ENCODE peak calls at places on chromosome 6, in six cellular contexts. G, P, I, H, Z and E are unnamed samples.

GRCh38 chr6:126016591-126016990 is 30.3 kb downstream of the TRMT11 start:
- DNase-seq in G (no peak), P (no peak), I (no peak), H (no peak), Z (no peak), E (no peak)

GRCh38 chr6:30914854-30915590 is 984 bp downstream of the VARS2 start:
- DNase-seq in G (no peak), P (no peak), I (no peak), H (no peak), Z (no peak), E (no peak)

GRCh38 chr6:11497881-11498280 is 39.7 kb upstream of the TMEM170B start:
- DNase-seq in G (no peak), P (no peak), I (no peak), H (no peak), Z (no peak), E (no peak)

GRCh38 chr6:121884621-121885020 is 449.2 kb downstream of the GJA1 start:
- DNase-seq in G (no peak), P (no peak), I (no peak), H (peak; percentile 36), Z (no peak), E (no peak)

GRCh38 chr6:16105874-16106273 is 23.0 kb upstream of the MYLIP start:
- DNase-seq in G (no peak), P (no peak), I (no peak), H (peak; percentile 66), Z (no peak), E (no peak)

GRCh38 chr6:20565291-20565690 is 31.0 kb downstream of the CDKAL1 start:
- DNase-seq in G (no peak), P (no peak), I (no peak), H (no peak), Z (no peak), E (no peak)

GRCh38 chr6:24883618-24884017 is 52.1 kb downstream of the RIPOR2 start:
- DNase-seq in G (peak; percentile 4), P (no peak), I (no peak), H (peak; percentile 70), Z (no peak), E (peak; percentile 71)

GRCh38 chr6:150897400-150897943 is 32.0 kb downstream of the MTHFD1L start:
- DNase-seq in G (no peak), P (no peak), I (no peak), H (no peak), Z (no peak), E (no peak)

GRCh38 chr6:79313254-79313653 is 78.8 kb upstream of the HMGN3 start:
- DNase-seq in G (no peak), P (no peak), I (peak; percentile 48), H (no peak), Z (no peak), E (no peak)

GRCh38 chr6:3454206-3455016 is 2.4 kb downstream of the SLC22A23 start:
- DNase-seq in G (no peak), P (no peak), I (no peak), H (no peak), Z (no peak), E (no peak)

GRCh38 chr6:151317206-151317994 is 74.0 kb downstream of the ZBTB2 start:
- DNase-seq in G (peak; percentile 69), P (no peak), I (no peak), H (peak; percentile 91), Z (no peak), E (no peak)

GRCh38 chr6:14784596-14785360 is 461.1 kb upstream of the JARID2 start:
- DNase-seq in G (no peak), P (no peak), I (no peak), H (peak; percentile 55), Z (no peak), E (peak; percentile 13)

GRCh38 chr6:24255676-24256075 is 102.2 kb downstream of the DCDC2 start:
- DNase-seq in G (no peak), P (no peak), I (no peak), H (no peak), Z (no peak), E (peak; percentile 9)

GRCh38 chr6:24489881-24490280 is 503 bp upstream of the GPLD1 start:
- DNase-seq in G (no peak), P (no peak), I (peak; percentile 51), H (peak; percentile 28), Z (no peak), E (no peak)

GRCh38 chr6:36595168-36595818 is 1.1 kb downstream of the SRSF3 start:
- DNase-seq in G (peak; percentile 44), P (no peak), I (peak; percentile 61), H (peak; percentile 72), Z (no peak), E (no peak)

GRCh38 chr6:145738265-145738664 is 2.9 kb upstream of the EPM2A start:
- DNase-seq in G (no peak), P (no peak), I (no peak), H (no peak), Z (no peak), E (no peak)

GRCh38 chr6:107713214-107713962 is 110.7 kb downstream of the SCML4 start:
- DNase-seq in G (no peak), P (no peak), I (no peak), H (no peak), Z (no peak), E (no peak)

GRCh38 chr6:152094992-152095592 is 287.6 kb downstream of the ESR1 start:
- DNase-seq in G (peak; percentile 99), P (no peak), I (peak; percentile 42), H (peak; percentile 98), Z (peak; percentile 93), E (no peak)

GRCh38 chr6:116676021-116676420 is 5.0 kb upstream of the KPNA5 start:
- DNase-seq in G (no peak), P (no peak), I (no peak), H (no peak), Z (no peak), E (no peak)

GRCh38 chr6:14732845-14733757 is 512.8 kb upstream of the JARID2 start:
- DNase-seq in G (peak; percentile 58), P (no peak), I (no peak), H (peak; percentile 76), Z (no peak), E (no peak)

GRCh38 chr6:5053864-5054426 is 31.2 kb upstream of the PPP1R3G start:
- DNase-seq in G (no peak), P (no peak), I (no peak), H (no peak), Z (no peak), E (no peak)

GRCh38 chr6:16400248-16400760 is 161.9 kb downstream of the GMPR start:
- DNase-seq in G (no peak), P (no peak), I (no peak), H (no peak), Z (no peak), E (no peak)

GRCh38 chr6:120608826-120609225 is 725.5 kb downstream of the TBC1D32 start:
- DNase-seq in G (peak; percentile 25), P (no peak), I (no peak), H (no peak), Z (no peak), E (no peak)

DNA sequence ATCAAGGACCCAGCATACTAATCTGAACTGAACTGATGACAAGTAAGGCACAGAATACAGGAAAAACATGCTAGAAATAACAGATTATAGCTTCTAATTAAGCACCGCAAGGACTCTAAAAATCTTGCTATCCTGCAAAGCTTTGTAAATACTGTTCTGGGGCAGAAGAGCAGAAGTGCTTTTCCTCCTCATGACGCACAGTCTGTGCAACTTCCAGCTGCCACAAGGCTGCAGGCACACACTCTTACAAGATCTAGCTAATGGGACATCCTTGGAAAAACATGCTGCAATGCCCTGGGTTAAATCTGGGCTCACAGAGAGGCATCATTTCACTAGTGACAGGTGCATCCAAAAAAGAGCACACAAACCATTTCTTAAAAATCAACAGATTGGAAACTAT is 188.6 kb downstream of the GJA10 start:
- DNase-seq in G (no peak), P (no peak), I (no peak), H (peak; percentile 30), Z (no peak), E (no peak)
- H3K27me3 ChIP-seq in G (no peaks in the 10 kb centered on the region), P (no peaks in the 10 kb centered on the region), I (no peaks in the 10 kb centered on the region), H (no peaks in the 10 kb centered on the region), Z (no peaks in the 10 kb centered on the region), E (no peaks in the 10 kb centered on the region)

GRCh38 chr6:110880651-110881050 is 6.1 kb downstream of the AMD1 start:
- DNase-seq in G (no peak), P (no peak), I (no peak), H (no peak), Z (no peak), E (no peak)

GRCh38 chr6:110877569-110877968 is 3.0 kb downstream of the AMD1 start:
- DNase-seq in G (no peak), P (no peak), I (no peak), H (no peak), Z (no peak), E (no peak)

GRCh38 chr6:110877154-110877564 is 2.6 kb downstream of the AMD1 start:
- DNase-seq in G (no peak), P (no peak), I (no peak), H (peak; percentile 48), Z (no peak), E (no peak)

GRCh38 chr6:110876170-110876773 is 1.7 kb downstream of the AMD1 start:
- DNase-seq in G (peak; percentile 88), P (peak; percentile 90), I (peak; percentile 89), H (peak; percentile 98), Z (peak; percentile 92), E (peak; percentile 80)

GRCh38 chr6:110878751-110879539 is 4.4 kb downstream of the AMD1 start:
- DNase-seq in G (peak; percentile 32), P (no peak), I (no peak), H (peak; percentile 79), Z (no peak), E (no peak)
- H3K4me3 ChIP-seq in G (peak overlapping the region; percentile 28), P (peak overlapping the region; percentile 6), I (no peak overlapping the region), H (peak overlapping the region; percentile 90), Z (no peak overlapping the region), E (peak overlapping the region; percentile 42)

GRCh38 chr6:111618407-111618806 is 12.7 kb upstream of the TRAF3IP2 start:
- DNase-seq in G (no peak), P (no peak), I (no peak), H (no peak), Z (no peak), E (no peak)
- H3K27me3 ChIP-seq in G (no peaks in the 10 kb centered on the region), P (no peaks in the 10 kb centered on the region), I (no peaks in the 10 kb centered on the region), H (no peaks in the 10 kb centered on the region), Z (no peaks in the 10 kb centered on the region), E (no peaks in the 10 kb centered on the region)

DNA sequence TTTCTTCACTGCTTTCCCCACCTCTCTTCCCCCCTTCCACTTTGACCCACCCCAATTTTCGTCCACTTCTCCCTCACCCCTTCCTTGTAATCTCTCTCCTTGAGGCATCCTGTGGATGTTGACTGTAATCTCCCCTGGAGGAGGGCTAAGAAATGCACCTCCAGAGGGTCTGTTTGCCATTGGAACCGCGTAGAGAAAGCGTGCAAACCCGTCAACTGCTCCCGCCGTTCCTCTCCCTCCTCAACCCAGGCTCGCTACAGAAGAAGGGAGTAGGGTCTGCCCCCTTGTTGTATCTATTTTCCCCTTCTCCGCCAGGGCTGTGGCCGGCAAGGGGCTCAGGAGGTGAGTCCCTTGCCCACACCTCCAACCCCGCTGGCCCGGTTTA is 502 bp upstream of the HTR1E start:
- DNase-seq in G (no peak), P (no peak), I (no peak), H (no peak), Z (no peak), E (no peak)
- H3K4me3 ChIP-seq in G (no peak overlapping the region), P (peak overlapping the region; percentile 3), I (no peak overlapping the region), H (peak overlapping the region; percentile 71), Z (no peak overlapping the region), E (no peak overlapping the region)

GRCh38 chr6:28732052-28732451 is 191.7 kb downstream of the TRIM27 start:
- DNase-seq in G (no peak), P (no peak), I (no peak), H (no peak), Z (no peak), E (no peak)
- H3K27me3 ChIP-seq in G (peaks cover 17% of the 10 kb centered on the region), P (peaks cover 6% of the 10 kb centered on the region), I (no peaks in the 10 kb centered on the region), H (peaks cover 56% of the 10 kb centered on the region), Z (no peaks in the 10 kb centered on the region), E (no peaks in the 10 kb centered on the region)